ENCODE peak calls at places on chromosomes 13 and 19, in four cellular contexts. F is K562, T is Panc1, K is HepG2. B is an unnamed sample.

GRCh38 chr13:21218351-21219043 is 42.0 kb downstream of the MRPL57 start:
- DNase-seq in F (no peak), T (no peak), K (no peak), B (no peak)

GRCh38 chr13:110528371-110528770 is 33.2 kb downstream of the RAB20 start:
- DNase-seq in F (no peak), T (no peak), K (no peak), B (no peak)

GRCh38 chr13:101301053-101301452 is 115.3 kb downstream of the NALCN start:
- DNase-seq in F (no peak), T (no peak), K (no peak), B (no peak)

GRCh38 chr13:20161275-20161950 is 561 bp upstream of the GJA3 start:
- DNase-seq in F (no peak), T (no peak), K (no peak), B (no peak)

GRCh38 chr19:2650515-2650914 is 52.0 kb downstream of the GNG7 start:
- DNase-seq in F (no peak), T (no peak), K (peak), B (no peak)

GRCh38 chr13:48631441-48631840 is 22.3 kb upstream of the CYSLTR2 start:
- DNase-seq in F (no peak), T (no peak), K (no peak), B (no peak)

GRCh38 chr13:51317262-51317661 is 22.2 kb upstream of the SERPINE3 start:
- DNase-seq in F (no peak), T (no peak), K (no peak), B (no peak)

GRCh38 chr19:10686661-10687517 is 14.3 kb upstream of the QTRT1 start:
- DNase-seq in F (no peak), T (no peak), K (no peak), B (no peak)

GRCh38 chr13:70249332-70250064 is 141.2 kb upstream of the KLHL1 start:
- DNase-seq in F (no peak), T (peak), K (peak), B (peak)

GRCh38 chr13:93729383-93729782 is 502.8 kb downstream of the GPC6 start:
- DNase-seq in F (no peak), T (no peak), K (no peak), B (no peak)

DNA sequence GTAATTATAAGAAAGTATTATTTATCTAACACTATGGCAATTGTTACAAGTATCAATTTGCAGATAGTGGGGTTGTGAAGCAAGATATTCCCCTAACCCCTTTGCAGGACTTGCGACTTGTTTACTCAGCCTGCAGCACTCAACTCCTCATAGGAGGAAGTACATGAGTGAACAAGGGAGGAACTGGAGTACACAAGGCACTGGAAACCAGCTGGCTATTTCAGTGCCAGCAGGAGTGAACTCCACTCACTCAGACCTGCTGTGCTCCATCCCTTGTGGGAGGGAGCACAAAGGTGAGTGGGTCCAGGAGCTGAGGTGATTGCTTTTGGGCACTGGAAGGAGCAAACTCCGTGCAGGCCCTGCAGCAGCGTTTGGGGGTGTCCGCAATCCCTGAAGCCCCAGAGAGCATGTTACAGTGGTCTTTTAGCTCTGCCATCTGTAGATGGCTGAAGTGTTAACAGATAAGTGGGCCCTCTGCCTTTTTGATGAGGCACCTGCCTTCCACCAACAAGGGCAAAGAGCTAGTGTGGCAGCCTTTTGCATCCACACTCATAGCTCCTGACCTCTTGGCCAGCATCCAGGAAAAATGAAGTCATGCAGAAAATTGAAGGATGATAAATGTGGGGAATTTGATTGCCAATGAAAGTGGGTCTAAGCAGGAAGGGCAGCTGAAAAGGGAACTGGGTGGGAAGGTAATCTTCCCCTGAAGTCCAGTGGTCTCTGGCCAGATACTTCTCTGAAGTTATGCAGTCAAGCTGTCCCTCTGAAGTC is 802.2 kb upstream of the MIR17HG start:
- DNase-seq in F (no peak), T (no peak), K (no peak), B (no peak)
- TF ChIP-seq TCF7L2 in F (no peak), T (no peak), K (no peak), B (no peak)

GRCh38 chr19:18543814-18544475 is 572 bp upstream of the FKBP8 start:
- DNase-seq in F (peak), T (peak), K (peak), B (peak)
- TF ChIP-seq TCF7L2 in F (no peak), T (no peak), K (no peak), B (no peak)

GRCh38 chr19:49952475-49952829 is 8.5 kb downstream of the SIGLEC11 start:
- DNase-seq in F (no peak), T (no peak), K (no peak), B (no peak)

GRCh38 chr19:49952906-49953305 is 8.1 kb downstream of the SIGLEC11 start:
- DNase-seq in F (no peak), T (no peak), K (no peak), B (no peak)

GRCh38 chr19:49953376-49953775 is 7.6 kb downstream of the SIGLEC11 start:
- DNase-seq in F (no peak), T (no peak), K (no peak), B (no peak)

GRCh38 chr19:49954933-49955332 is 6.0 kb downstream of the SIGLEC11 start:
- DNase-seq in F (no peak), T (no peak), K (no peak), B (no peak)

GRCh38 chr19:49954092-49954825 is 6.7 kb downstream of the SIGLEC11 start:
- DNase-seq in F (no peak), T (no peak), K (peak), B (no peak)
- TF ChIP-seq TCF7L2 in F (no peak), T (no peak), K (no peak), B (no peak)

DNA sequence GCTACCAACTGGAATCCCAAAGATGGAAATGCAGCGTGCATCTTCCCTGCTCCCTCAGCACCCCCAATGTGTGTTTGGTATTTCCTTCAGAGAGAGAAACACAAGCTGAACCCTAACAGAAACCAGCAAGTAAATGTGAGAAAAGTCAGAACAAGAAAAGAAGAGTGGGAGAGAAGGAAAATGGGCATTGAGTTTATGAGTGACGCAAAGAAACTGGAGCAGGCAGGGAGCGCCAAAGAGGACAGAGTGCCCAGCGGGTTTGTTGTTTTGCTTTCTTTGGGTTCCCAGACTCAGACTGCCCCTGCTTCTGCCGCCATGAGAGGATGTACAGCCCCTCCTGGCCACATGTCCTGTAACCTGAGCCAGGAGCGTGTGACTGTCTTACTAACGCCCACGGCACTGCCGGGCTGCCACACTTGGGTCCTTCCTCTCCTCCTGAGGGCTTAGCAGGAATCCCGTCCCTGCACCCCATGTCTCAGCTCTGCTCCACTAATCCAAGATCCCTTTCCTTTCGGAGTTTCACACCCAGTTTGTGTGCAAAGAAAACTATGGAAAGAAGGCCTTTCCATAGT is 80.6 kb downstream of the GPR12 start:
- DNase-seq in F (no peak), T (no peak), K (no peak), B (no peak)
- TF ChIP-seq TCF7L2 in F (no peak), T (no peak), K (no peak), B (no peak)

GRCh38 chr19:7881910-7882309 is 6.4 kb upstream of the LRRC8E start:
- DNase-seq in F (no peak), T (no peak), K (no peak), B (no peak)

GRCh38 chr19:7879102-7879770 is 5.0 kb upstream of the PRR36 start:
- DNase-seq in F (no peak), T (no peak), K (no peak), B (no peak)

GRCh38 chr19:7885818-7886217 is 2.5 kb upstream of the LRRC8E start:
- DNase-seq in F (no peak), T (no peak), K (no peak), B (no peak)

GRCh38 chr19:7883796-7884570 is 4.3 kb upstream of the LRRC8E start:
- DNase-seq in F (no peak), T (no peak), K (no peak), B (no peak)

GRCh38 chr19:7883105-7883504 is 5.2 kb upstream of the LRRC8E start:
- DNase-seq in F (no peak), T (no peak), K (no peak), B (no peak)
- TF ChIP-seq TCF7L2 in F (no peak), T (no peak), K (no peak), B (no peak)

DNA sequence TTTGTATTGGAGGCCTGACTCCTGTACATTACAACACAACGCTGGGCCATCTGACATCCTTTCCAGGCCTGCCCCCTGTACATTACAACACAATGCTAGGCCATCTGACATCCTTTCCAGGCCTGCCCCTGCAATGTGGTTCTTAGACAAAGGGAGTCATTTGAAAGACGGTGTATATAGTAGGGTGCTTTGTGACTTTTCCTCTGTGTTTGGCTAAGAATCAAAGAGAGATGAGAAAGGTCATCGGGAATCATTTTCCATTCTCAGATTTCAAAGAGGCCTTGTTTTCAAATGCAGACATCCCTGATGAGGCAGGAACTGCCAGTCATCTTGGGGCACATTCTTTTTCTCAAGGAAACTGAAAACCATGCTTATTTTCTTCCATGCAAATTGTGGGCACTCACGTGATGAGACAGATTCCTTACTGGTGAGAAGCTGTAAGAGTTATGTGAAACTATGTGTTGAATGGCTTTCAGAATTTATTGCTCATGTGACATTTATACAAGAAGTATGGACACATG is 551.6 kb downstream of the MYO16 start:
- DNase-seq in F (no peak), T (no peak), K (peak), B (peak)
- TF ChIP-seq TCF7L2 in F (no peak), T (no peak), K (no peak), B (peak)

DNA sequence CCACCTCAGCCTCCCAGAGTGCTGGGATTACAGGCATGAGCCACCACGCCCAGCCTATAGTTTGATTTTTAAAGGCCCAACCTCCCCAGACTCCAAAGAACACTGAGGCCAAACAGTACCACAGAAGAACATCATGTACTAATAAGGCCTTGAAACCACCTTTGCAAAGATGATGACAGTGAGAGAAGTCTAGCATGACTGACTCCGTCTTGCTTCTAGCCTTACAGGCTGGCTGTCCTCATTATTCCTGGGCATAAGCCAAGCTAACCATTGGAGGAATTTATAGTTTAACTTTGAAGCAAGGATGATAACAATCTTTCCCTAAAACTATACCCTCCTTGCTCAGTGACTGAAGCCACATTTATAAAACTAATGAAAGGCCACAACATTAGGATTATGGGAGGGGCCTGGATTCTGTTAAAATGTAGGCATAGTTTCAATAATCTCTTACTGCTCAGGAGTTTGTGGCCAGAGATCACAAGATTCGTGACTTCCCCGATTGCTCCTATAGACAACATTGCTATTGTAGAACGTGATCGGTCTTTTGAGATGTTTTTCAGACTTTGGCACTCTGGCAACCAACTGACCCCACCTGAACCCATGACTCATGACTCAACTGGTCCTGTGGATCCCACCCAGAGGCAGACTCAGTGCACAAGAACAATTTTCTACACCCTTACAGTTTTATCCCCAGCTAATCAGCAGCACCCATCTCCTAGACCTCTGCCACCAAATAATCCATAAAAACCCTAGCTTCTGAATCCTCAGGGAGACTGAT is 17.6 kb downstream of the GPR42 start:
- DNase-seq in F (no peak), T (no peak), K (peak), B (no peak)
- TF ChIP-seq TCF7L2 in F (no peak), T (no peak), K (no peak), B (no peak)

DNA sequence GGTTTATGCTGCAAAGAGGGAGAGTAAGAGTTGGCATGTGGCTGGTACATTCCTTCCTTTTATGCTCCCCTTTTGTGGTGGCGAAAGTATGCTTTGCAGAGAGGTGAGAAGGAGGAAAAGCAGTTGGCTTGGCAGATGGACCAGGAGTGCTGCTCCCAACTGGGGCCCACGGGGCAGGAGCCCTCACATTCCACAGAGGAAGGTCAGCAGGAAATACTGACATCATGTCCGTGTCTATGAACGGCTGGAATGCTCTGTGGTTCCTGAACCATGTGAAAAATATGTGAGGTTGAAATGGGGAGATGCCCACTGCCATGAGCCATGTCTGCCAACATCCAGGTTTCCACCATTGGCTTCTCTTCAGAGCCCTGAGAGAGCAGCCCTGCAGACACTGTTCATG is 33.3 kb upstream of the GAS6 start:
- DNase-seq in F (no peak), T (no peak), K (peak), B (no peak)
- TF ChIP-seq TCF7L2 in F (no peak), T (no peak), K (no peak), B (no peak)

GRCh38 chr19:464146-464545 is 3.3 kb upstream of the SHC2 start:
- DNase-seq in F (no peak), T (no peak), K (no peak), B (no peak)

GRCh38 chr19:459724-460511 is 915 bp downstream of the SHC2 start:
- DNase-seq in F (peak), T (no peak), K (peak), B (no peak)

GRCh38 chr19:463483-464130 is 2.8 kb upstream of the SHC2 start:
- DNase-seq in F (no peak), T (no peak), K (no peak), B (no peak)

GRCh38 chr19:460877-461609 is at the start of gene SHC2:
- DNase-seq in F (peak), T (no peak), K (no peak), B (no peak)

GRCh38 chr19:461664-462551 is 1.1 kb upstream of the SHC2 start:
- DNase-seq in F (peak), T (no peak), K (peak), B (no peak)
- TF ChIP-seq TCF7L2 in F (no peak), T (no peak), K (no peak), B (peak)

GRCh38 chr19:13977803-13978202 is 25.5 kb downstream of the DCAF15 start:
- DNase-seq in F (no peak), T (no peak), K (no peak), B (no peak)

GRCh38 chr19:13975870-13976269 is 23.6 kb downstream of the DCAF15 start:
- DNase-seq in F (no peak), T (no peak), K (no peak), B (no peak)

GRCh38 chr19:13972368-13973155 is 20.3 kb downstream of the DCAF15 start:
- DNase-seq in F (no peak), T (no peak), K (no peak), B (no peak)

GRCh38 chr19:13976446-13976845 is 24.1 kb downstream of the DCAF15 start:
- DNase-seq in F (no peak), T (no peak), K (no peak), B (no peak)

DNA sequence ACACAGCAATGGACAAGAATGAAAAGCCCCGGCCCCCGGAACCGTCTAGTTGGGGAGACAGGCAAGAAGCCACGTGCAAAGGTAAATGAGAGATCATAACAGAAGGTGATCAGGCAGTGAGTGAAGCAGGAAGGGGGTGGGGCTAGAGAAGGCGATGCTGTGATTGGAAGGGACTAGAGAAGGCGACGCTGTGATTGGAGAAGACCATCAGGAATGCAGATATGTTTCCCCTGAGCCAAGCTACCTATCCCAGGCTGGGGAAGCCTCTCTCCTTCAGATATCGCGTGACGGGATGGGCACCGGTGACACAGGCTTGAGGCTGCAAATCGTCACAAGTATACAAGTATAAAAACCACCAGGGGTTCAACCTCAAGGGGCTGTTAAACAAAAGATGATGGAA is 21.8 kb downstream of the DCAF15 start:
- DNase-seq in F (peak), T (no peak), K (no peak), B (peak)
- TF ChIP-seq TCF7L2 in F (no peak), T (no peak), K (no peak), B (no peak)